ENCODE peak calls at places on chromosomes 3 and 15, in nine cellular contexts. G is AG09309; P is heart left ventricle; K is A549; Q is stomach; X is foreskin fibroblast; A is CD4-positive, alpha-beta T cell; W is thoracic aorta; F is dorsolateral prefrontal cortex. J is an unnamed sample.

GRCh38 chr15:36591534-36592411 is 12.3 kb downstream of the CDIN1 start:
- DNase-seq in F (peak; percentile 21), A (no peak), G (no peak), X (no peak), K (peak; percentile 10), W (no peak), P (peak; percentile 36), Q (no peak), J (no peak)

GRCh38 chr3:134057006-134057832 is 27.5 kb upstream of the SLCO2A1 start:
- DNase-seq in G (no peak), X (peak; percentile 12), F (no peak), P (no peak), Q (peak; percentile 14), W (no peak), K (no peak), A (no peak), J (no peak)

GRCh38 chr3:173553635-173554280 is 156.2 kb downstream of the NLGN1 start:
- DNase-seq in W (no peak), Q (no peak), X (peak; percentile 11), K (peak; percentile 15), F (no peak), G (peak; percentile 23), P (no peak), A (no peak), J (peak; percentile 31)

GRCh38 chr15:70016511-70016994 is 81.2 kb downstream of the TLE3 start:
- DNase-seq in F (no peak), K (no peak), X (no peak), W (no peak), G (no peak), Q (no peak), P (no peak), A (no peak), J (no peak)

GRCh38 chr3:182925330-182925943 is 54.9 kb downstream of the DCUN1D1 start:
- DNase-seq in W (no peak), A (no peak), X (peak; percentile 76), Q (no peak), F (no peak), P (peak; percentile 30), K (no peak), G (peak; percentile 87), J (no peak)

GRCh38 chr3:115550285-115550741 is 73.0 kb upstream of the GAP43 start:
- DNase-seq in A (no peak), K (no peak), F (no peak), W (no peak), P (peak; percentile 58), X (peak; percentile 49), Q (no peak), G (peak; percentile 17), J (no peak)

GRCh38 chr15:25689592-25689991 is 173.5 kb downstream of the ATP10A start:
- DNase-seq in X (no peak), F (no peak), P (no peak), Q (no peak), G (no peak), A (no peak), W (no peak), K (no peak), J (no peak)

GRCh38 chr15:63583027-63583426 is 14.2 kb upstream of the FBXL22 start:
- DNase-seq in W (no peak), X (peak; percentile 70), Q (no peak), F (no peak), A (no peak), K (peak; percentile 34), P (no peak), G (peak; percentile 75), J (no peak)

GRCh38 chr3:14640157-14640562 is 11.4 kb upstream of the CCDC174 start:
- DNase-seq in Q (no peak), P (no peak), F (peak; percentile 48), G (no peak), X (no peak), K (peak; percentile 15), W (no peak), A (no peak), J (peak; percentile 11)

GRCh38 chr3:15159501-15160136 is 46.4 kb upstream of the CAPN7 start:
- DNase-seq in K (no peak), Q (no peak), W (no peak), F (no peak), X (no peak), P (no peak), A (no peak), G (no peak), J (no peak)

GRCh38 chr3:82495655-82496054 is 734.2 kb upstream of the GBE1 start:
- DNase-seq in K (no peak), W (no peak), X (no peak), Q (no peak), A (no peak), G (no peak), P (no peak), F (no peak), J (no peak)

GRCh38 chr3:25713316-25713967 is 48.7 kb upstream of the TOP2B start:
- DNase-seq in A (no peak), W (no peak), G (peak; percentile 1), X (no peak), Q (no peak), P (no peak), F (no peak), K (no peak), J (no peak)

GRCh38 chr15:47754312-47754711 is 37.0 kb downstream of the SEMA6D start:
- DNase-seq in W (no peak), G (no peak), F (no peak), Q (no peak), P (no peak), X (no peak), A (no peak), K (no peak), J (no peak)

GRCh38 chr3:9397911-9398714 is 698 bp downstream of the SETD5 start:
- DNase-seq in X (no peak), P (peak; percentile 40), W (peak; percentile 13), F (peak; percentile 37), K (peak; percentile 48), A (peak; percentile 23), G (no peak), Q (peak; percentile 43), J (peak; percentile 14)

GRCh38 chr15:71066983-71067382 is 48.3 kb upstream of the THSD4 start:
- DNase-seq in W (no peak), F (no peak), A (no peak), G (peak; percentile 82), K (no peak), P (no peak), X (peak; percentile 85), Q (no peak), J (no peak)

GRCh38 chr15:71071529-71071928 is 43.7 kb upstream of the THSD4 start:
- DNase-seq in F (no peak), X (no peak), A (no peak), W (no peak), G (no peak), P (no peak), K (no peak), Q (no peak), J (no peak)

GRCh38 chr15:71072423-71072822 is 42.8 kb upstream of the THSD4 start:
- DNase-seq in A (no peak), F (no peak), G (no peak), P (no peak), X (no peak), W (no peak), Q (no peak), K (no peak), J (no peak)

DNA sequence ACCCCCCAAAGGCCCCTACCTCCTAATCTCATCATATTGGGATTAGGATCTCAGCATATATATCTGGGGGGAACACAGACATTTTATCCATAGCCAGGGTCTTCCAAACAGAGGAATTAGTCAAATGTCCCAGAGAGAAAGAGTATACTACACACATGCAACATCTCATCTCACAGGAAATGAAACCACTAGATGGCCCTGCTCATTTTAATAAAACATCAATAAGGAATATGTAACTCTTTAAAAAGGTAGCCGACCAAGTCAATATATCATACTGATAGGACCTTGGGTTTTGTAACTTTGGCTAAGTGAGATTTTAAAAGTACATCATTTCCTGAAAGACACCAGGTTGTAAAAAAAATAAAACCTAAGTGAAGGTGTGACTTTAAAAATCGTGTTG is 45.6 kb upstream of the THSD4 start:
- DNase-seq in Q (no peak), F (no peak), K (no peak), W (no peak), P (no peak), G (no peak), A (no peak), X (no peak), J (no peak)
- TF ChIP-seq CTCF in Q (no peak), F (no peak), K (no peak), W (no peak), P (no peak), G (no peak), A (no peak), X (no peak), J (no peak)

DNA sequence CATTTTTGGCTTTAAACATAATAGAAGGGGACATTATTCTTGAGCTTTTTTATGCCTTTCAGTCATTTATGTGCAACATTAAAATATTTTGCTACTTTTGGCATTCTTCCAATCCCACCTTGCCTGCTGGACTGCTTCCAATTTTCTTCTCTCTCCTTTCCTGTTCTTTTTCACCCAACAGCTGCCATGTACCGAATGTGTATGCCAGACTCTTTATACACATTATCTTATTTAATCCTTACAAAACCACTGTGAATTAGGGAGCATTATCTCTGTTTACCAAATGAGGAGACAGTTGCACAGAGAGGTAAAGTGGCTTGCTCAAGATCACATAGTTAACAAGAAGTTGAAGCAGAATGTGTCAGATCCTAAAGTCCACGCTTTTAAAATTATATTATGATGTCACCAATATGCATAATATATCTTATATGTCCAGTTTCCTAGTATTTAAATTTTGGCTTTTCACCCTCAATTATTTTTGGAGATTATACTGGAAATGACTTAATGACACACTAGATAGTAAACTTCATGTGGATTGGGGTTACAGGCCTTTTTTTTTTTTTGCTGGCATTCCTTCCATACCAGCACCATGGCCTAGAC is 231.5 kb downstream of the THRB start:
- DNase-seq in X (no peak), F (no peak), K (no peak), Q (no peak), A (no peak), G (no peak), W (no peak), P (no peak), J (no peak)
- TF ChIP-seq CTCF in X (no peak), F (no peak), K (no peak), Q (no peak), A (no peak), G (no peak), W (no peak), P (no peak), J (no peak)

GRCh38 chr3:194928183-194928736 is 242.6 kb downstream of the FAM43A start:
- DNase-seq in K (no peak), P (no peak), X (peak; percentile 35), A (no peak), Q (no peak), G (no peak), W (no peak), F (no peak), J (no peak)
- TF ChIP-seq CTCF in K (no peak), P (no peak), X (no peak), A (no peak), Q (no peak), G (no peak), W (no peak), F (no peak), J (no peak)

GRCh38 chr3:116610124-116610523 is 99.5 kb upstream of the TUSC7 start:
- DNase-seq in W (no peak), P (no peak), K (no peak), Q (no peak), F (no peak), A (no peak), G (no peak), X (no peak), J (no peak)

GRCh38 chr3:116618138-116618537 is 91.4 kb upstream of the TUSC7 start:
- DNase-seq in A (no peak), G (no peak), F (no peak), X (no peak), K (no peak), P (no peak), W (no peak), Q (no peak), J (no peak)

GRCh38 chr3:116614795-116615362 is 94.7 kb upstream of the TUSC7 start:
- DNase-seq in K (no peak), X (no peak), A (no peak), Q (no peak), P (no peak), G (no peak), W (no peak), F (no peak), J (no peak)
- TF ChIP-seq CTCF in K (no peak), X (no peak), A (no peak), Q (peak; percentile 38), P (peak; percentile 25), G (no peak), W (no peak), F (peak; percentile 47), J (peak; percentile 22)